ENCODE peak calls at places on chromosomes 12 and 14, in seven cellular contexts. W is progenitor cell of endocrine pancreas; N is WTC11; F is endothelial cell; G is stimulated activated CD8-positive, alpha-beta memory T cell treated with anti-CD3 and anti-CD28 coated beads, Interleukin-7, amount 100 ng/mL, for 4 hours; B is EL; V is foreskin fibroblast. T is an unnamed sample.

GRCh38 chr12:85575115-85576096 is 260.8 kb downstream of the RASSF9 start:
- DNase-seq in W (no peak), N (peak), F (peak), G (no peak), B (peak), V (peak), T (peak)

GRCh38 chr12:123055281-123055766 is 74.8 kb downstream of the ARL6IP4 start:
- DNase-seq in W (no peak), N (no peak), F (no peak), G (no peak), B (no peak), V (no peak), T (no peak)

GRCh38 chr12:127767631-127768030 is 499.3 kb upstream of the TMEM132C start:
- DNase-seq in W (no peak), N (no peak), F (no peak), G (no peak), B (no peak), V (no peak), T (no peak)

GRCh38 chr12:120546050-120546386 is 11.9 kb downstream of the RNF10 start:
- DNase-seq in W (no peak), N (no peak), F (no peak), G (no peak), B (no peak), V (no peak), T (no peak)

GRCh38 chr12:92968201-92968813 is 39.2 kb upstream of the EEA1 start:
- DNase-seq in W (no peak), N (no peak), F (no peak), G (no peak), B (peak), V (peak), T (no peak)

GRCh38 chr14:52706724-52707706 is at the start of gene PSMC6:
- DNase-seq in W (peak), N (peak), F (peak), G (peak), B (peak), V (peak), T (peak)

GRCh38 chr14:54730156-54730961 is 163.4 kb downstream of the SAMD4A start:
- DNase-seq in W (no peak), N (no peak), F (no peak), G (no peak), B (peak), V (peak), T (no peak)

GRCh38 chr12:2682301-2683282 is 112.2 kb upstream of the FKBP4 start:
- DNase-seq in W (no peak), N (peak), F (peak), G (peak), B (peak), V (peak), T (no peak)

GRCh38 chr12:43764528-43764927 is 5.8 kb downstream of the IRAK4 start:
- DNase-seq in W (no peak), N (no peak), F (no peak), G (no peak), B (no peak), V (no peak), T (no peak)

GRCh38 chr12:32331133-32331532 is 68.2 kb upstream of the FGD4 start:
- DNase-seq in W (no peak), N (no peak), F (no peak), G (no peak), B (peak), V (peak), T (no peak)

GRCh38 chr12:57893460-57894353 is 47.2 kb upstream of the CTDSP2 start:
- DNase-seq in W (no peak), N (peak), F (peak), G (no peak), B (peak), V (peak), T (peak)

GRCh38 chr12:12070674-12071661 is at the start of gene BCL2L14:
- DNase-seq in W (no peak), N (no peak), F (no peak), G (no peak), B (no peak), V (no peak), T (no peak)

GRCh38 chr14:86574026-86574777 is 1044.3 kb downstream of the FLRT2 start:
- DNase-seq in W (no peak), N (no peak), F (no peak), G (no peak), B (peak), V (peak), T (no peak)

GRCh38 chr12:19959353-19959752 is 409.0 kb upstream of the PDE3A start:
- DNase-seq in W (no peak), N (no peak), F (no peak), G (no peak), B (peak), V (no peak), T (no peak)

GRCh38 chr12:80892597-80893445 is 44.9 kb downstream of the LIN7A start:
- DNase-seq in W (no peak), N (no peak), F (no peak), G (no peak), B (peak), V (peak), T (no peak)

GRCh38 chr12:4960547-4960946 is 50.8 kb downstream of the KCNA1 start:
- DNase-seq in W (no peak), N (no peak), F (no peak), G (no peak), B (no peak), V (no peak), T (no peak)

GRCh38 chr12:64392221-64392620 is 1.7 kb upstream of the C12orf56 start:
- DNase-seq in W (no peak), N (no peak), F (peak), G (no peak), B (peak), V (peak), T (no peak)

GRCh38 chr12:1707051-1707450 is 16.2 kb downstream of the ADIPOR2 start:
- DNase-seq in W (no peak), N (no peak), F (no peak), G (no peak), B (no peak), V (no peak), T (no peak)

GRCh38 chr12:95605087-95605486 is 53.8 kb upstream of the USP44 start:
- DNase-seq in W (no peak), N (no peak), F (no peak), G (no peak), B (peak), V (peak), T (no peak)

GRCh38 chr12:115774148-115774905 is 503.2 kb downstream of the MED13L start:
- DNase-seq in W (no peak), N (no peak), F (no peak), G (no peak), B (no peak), V (no peak), T (no peak)

GRCh38 chr12:50839032-50839431 is 3.7 kb upstream of the TMPRSS12 start:
- DNase-seq in W (no peak), N (no peak), F (no peak), G (no peak), B (no peak), V (peak), T (no peak)

GRCh38 chr14:43651896-43652295 is 855.2 kb downstream of the FSCB start:
- DNase-seq in W (no peak), N (no peak), F (no peak), G (no peak), B (no peak), V (no peak), T (no peak)

GRCh38 chr12:107488666-107489065 is 196.9 kb upstream of the PWP1 start:
- DNase-seq in W (no peak), N (no peak), F (no peak), G (no peak), B (no peak), V (peak), T (no peak)

GRCh38 chr14:101964297-101965144 is at the start of gene DYNC1H1:
- DNase-seq in W (peak), N (peak), F (peak), G (peak), B (peak), V (peak), T (peak)

GRCh38 chr12:6199531-6200265 is 502 bp upstream of the CD9 start:
- DNase-seq in W (peak), N (peak), F (no peak), G (no peak), B (peak), V (peak), T (no peak)

GRCh38 chr14:101884537-101885253 is 79.7 kb upstream of the DYNC1H1 start:
- DNase-seq in W (no peak), N (no peak), F (no peak), G (no peak), B (no peak), V (no peak), T (peak)

T was measured in K562.